ENCODE peak calls at places on chromosome 1, in seven cellular contexts. Q, M, S, U, H, V and T are unnamed samples.

GRCh38 chr1:101022294-101022693 is 3.3 kb downstream of the DPH5 start:
- DNase-seq in Q (no peak), M (no peak), S (no peak), U (no peak), H (no peak), V (no peak), T (no peak)

GRCh38 chr1:66266756-66267155 is 267.2 kb upstream of the SGIP1 start:
- DNase-seq in Q (no peak), M (no peak), S (no peak), U (peak; percentile 24), H (no peak), V (no peak), T (no peak)

GRCh38 chr1:198929111-198929604 is 290.3 kb downstream of the PTPRC start:
- DNase-seq in Q (no peak), M (no peak), S (no peak), U (no peak), H (no peak), V (no peak), T (no peak)

GRCh38 chr1:109624215-109625010 is 4.8 kb downstream of the AMPD2 start:
- DNase-seq in Q (peak; percentile 68), M (peak; percentile 25), S (no peak), U (no peak), H (no peak), V (no peak), T (no peak)

GRCh38 chr1:156927215-156928042 is 7.0 kb downstream of the LRRC71 start:
- DNase-seq in Q (peak; percentile 88), M (peak; percentile 65), S (peak; percentile 60), U (peak; percentile 75), H (peak; percentile 76), V (no peak), T (peak; percentile 76)

GRCh38 chr1:158179301-158180041 is 1.2 kb upstream of the CD1D start:
- DNase-seq in Q (no peak), M (no peak), S (no peak), U (no peak), H (no peak), V (no peak), T (peak; percentile 20)

GRCh38 chr1:151839457-151840409 is at the start of gene C2CD4D:
- DNase-seq in Q (peak; percentile 90), M (peak; percentile 40), S (no peak), U (peak; percentile 69), H (no peak), V (no peak), T (peak; percentile 83)

GRCh38 chr1:184641894-184642293 is 112.8 kb downstream of the EDEM3 start:
- DNase-seq in Q (no peak), M (no peak), S (no peak), U (no peak), H (no peak), V (no peak), T (no peak)

GRCh38 chr1:202656057-202656456 is 54.2 kb downstream of the SYT2 start:
- DNase-seq in Q (no peak), M (no peak), S (no peak), U (no peak), H (peak; percentile 41), V (no peak), T (no peak)

GRCh38 chr1:184562801-184563200 is 176.0 kb downstream of the C1orf21 start:
- DNase-seq in Q (no peak), M (no peak), S (no peak), U (no peak), H (no peak), V (no peak), T (no peak)

GRCh38 chr1:161084205-161084988 is 5.0 kb downstream of the NECTIN4 start:
- DNase-seq in Q (no peak), M (no peak), S (no peak), U (no peak), H (no peak), V (no peak), T (no peak)

GRCh38 chr1:236509203-236509602 is 14.6 kb upstream of the LGALS8 start:
- DNase-seq in Q (no peak), M (no peak), S (no peak), U (no peak), H (no peak), V (no peak), T (no peak)

GRCh38 chr1:151047591-151047924 is at the start of gene C1orf56:
- DNase-seq in Q (peak; percentile 87), M (peak; percentile 54), S (peak; percentile 59), U (peak; percentile 58), H (peak; percentile 74), V (no peak), T (peak; percentile 76)

GRCh38 chr1:29164588-29164987 is 17.1 kb downstream of the SRSF4 start:
- DNase-seq in Q (no peak), M (no peak), S (no peak), U (no peak), H (no peak), V (no peak), T (no peak)

GRCh38 chr1:236342403-236343245 is 51.5 kb upstream of the EDARADD start:
- DNase-seq in Q (no peak), M (no peak), S (no peak), U (no peak), H (no peak), V (no peak), T (no peak)

GRCh38 chr1:182616130-182617074 is 12.2 kb upstream of the RGS16 start:
- DNase-seq in Q (peak; percentile 86), M (peak; percentile 78), S (peak; percentile 63), U (no peak), H (peak; percentile 77), V (no peak), T (peak; percentile 64)

GRCh38 chr1:229035054-229035747 is 235.7 kb upstream of the RAB4A start:
- DNase-seq in Q (no peak), M (no peak), S (no peak), U (no peak), H (no peak), V (no peak), T (no peak)
- H3K27ac ChIP-seq in Q (no peak overlapping the region), M (no peak overlapping the region), S (no peak overlapping the region), U (no peak overlapping the region), H (no peak overlapping the region), V (no peak overlapping the region), T (no peak overlapping the region)

DNA sequence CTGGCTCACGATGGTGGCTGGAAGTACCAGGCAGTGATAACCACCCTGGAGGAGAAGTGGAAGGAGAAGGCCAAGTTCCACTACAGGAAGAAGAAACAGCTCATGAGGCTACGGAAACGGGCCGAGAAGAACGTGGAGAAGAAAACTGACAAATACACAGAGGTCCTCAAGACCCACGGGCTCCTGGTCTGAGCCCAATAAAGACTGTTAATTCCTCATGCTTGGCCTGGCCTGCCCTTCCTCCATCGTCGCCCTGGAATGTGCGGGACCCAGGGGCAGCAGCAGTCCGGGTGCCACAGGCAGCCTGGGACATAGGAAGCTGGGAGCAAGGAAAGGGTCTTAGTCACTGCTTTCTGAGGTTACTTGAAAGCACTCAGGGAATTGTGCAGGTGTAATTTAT is 10.8 kb downstream of the IL24 start:
- DNase-seq in Q (no peak), M (no peak), S (no peak), U (no peak), H (no peak), V (no peak), T (no peak)
- TF ChIP-seq CTCF in Q (no peak), M (no peak), S (no peak), U (no peak), H (no peak), V (no peak), T (no peak)

GRCh38 chr1:54884135-54884586 is 2.8 kb downstream of the DHCR24 start:
- DNase-seq in Q (no peak), M (no peak), S (no peak), U (no peak), H (no peak), V (no peak), T (no peak)
- H3K27ac ChIP-seq in Q (no peak overlapping the region), M (no peak overlapping the region), S (no peak overlapping the region), U (peak overlapping the region; percentile 74), H (no peak overlapping the region), V (peak overlapping the region; percentile 90), T (no peak overlapping the region)

GRCh38 chr1:162302660-162303344 is 73.9 kb downstream of the SPATA46 start:
- DNase-seq in Q (no peak), M (no peak), S (no peak), U (peak; percentile 53), H (no peak), V (no peak), T (no peak)

GRCh38 chr1:162304736-162305135 is 71.9 kb downstream of the SPATA46 start:
- DNase-seq in Q (no peak), M (no peak), S (no peak), U (no peak), H (no peak), V (no peak), T (no peak)

GRCh38 chr1:162301696-162302095 is 75.0 kb downstream of the SPATA46 start:
- DNase-seq in Q (no peak), M (no peak), S (no peak), U (no peak), H (no peak), V (no peak), T (no peak)

GRCh38 chr1:162300057-162300917 is 76.4 kb downstream of the SPATA46 start:
- DNase-seq in Q (no peak), M (peak; percentile 56), S (no peak), U (no peak), H (no peak), V (no peak), T (no peak)

DNA sequence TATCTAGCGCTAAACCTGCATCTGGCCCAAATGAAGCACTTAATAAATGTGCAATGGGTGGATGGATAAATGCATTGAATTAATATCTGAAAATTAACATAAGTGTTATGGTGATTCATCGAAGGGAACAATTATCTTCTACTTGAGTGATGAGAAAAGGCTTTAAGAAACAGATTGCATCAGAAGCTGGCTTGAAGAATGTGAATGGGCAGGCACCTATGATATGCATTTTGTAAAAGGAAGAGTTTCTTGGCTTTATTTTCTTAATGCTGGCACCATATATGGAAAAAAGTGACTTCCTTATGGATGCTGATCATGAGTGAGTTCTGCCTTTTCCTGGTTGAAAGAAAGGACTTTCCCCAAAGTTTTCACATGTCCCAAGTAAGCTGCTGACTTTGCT is 74.4 kb downstream of the SPATA46 start:
- DNase-seq in Q (no peak), M (no peak), S (no peak), U (no peak), H (no peak), V (no peak), T (no peak)
- TF ChIP-seq CTCF in Q (no peak), M (no peak), S (no peak), U (no peak), H (no peak), V (no peak), T (no peak)